ENCODE peak calls at places on chromosomes 11 and 22, in ten cellular contexts. Z is HFFc6; G is GM18507; W is erythroblast; J is GM19239; S is anterior cingulate cortex; K is stimulated activated naive CD8-positive, alpha-beta T cell treated with anti-CD3 and anti-CD28 coated beads, Interleukin-15, amount 100 ng/mL, for 72 hours; F is astrocyte of the spinal cord; U is neuronal stem cell; T is Daoy. X is an unnamed sample.

GRCh38 chr22:32862936-32863661 is 61.6 kb downstream of the TIMP3 start:
- DNase-seq in Z (no peak), G (no peak), W (no peak), J (no peak), S (no peak), K (no peak), F (no peak), U (no peak), T (no peak), X (no peak)

GRCh38 chr22:28783786-28784671 is 11.5 kb downstream of the CCDC117 start:
- DNase-seq in Z (no peak), G (no peak), W (no peak), J (no peak), S (no peak), K (no peak), F (no peak), U (no peak), T (no peak), X (peak)

GRCh38 chr11:14644396-14645246 is 1.0 kb downstream of the PDE3B start:
- DNase-seq in Z (no peak), G (no peak), W (peak), J (no peak), S (peak), K (peak), F (peak), U (peak), T (peak), X (peak)

GRCh38 chr11:5083602-5084001 is 14.2 kb downstream of the OR52E1 start:
- DNase-seq in Z (no peak), G (no peak), W (no peak), J (no peak), S (no peak), K (no peak), F (no peak), U (no peak), T (no peak), X (no peak)

GRCh38 chr11:128456566-128457268 is 130.6 kb downstream of the ETS1 start:
- DNase-seq in Z (no peak), G (no peak), W (no peak), J (no peak), S (no peak), K (peak), F (no peak), U (no peak), T (no peak), X (no peak)

GRCh38 chr11:128235446-128235845 is 351.9 kb downstream of the ETS1 start:
- DNase-seq in Z (no peak), G (no peak), W (no peak), J (no peak), S (no peak), K (no peak), F (peak), U (no peak), T (no peak), X (peak)

GRCh38 chr11:117843666-117844484 is 19.3 kb upstream of the FXYD2 start:
- DNase-seq in Z (peak), G (peak), W (peak), J (peak), S (peak), K (peak), F (peak), U (peak), T (peak), X (peak)

GRCh38 chr11:62444271-62444833 is 25.5 kb downstream of the SCGB1A1 start:
- DNase-seq in Z (peak), G (no peak), W (peak), J (peak), S (peak), K (peak), F (peak), U (no peak), T (peak), X (peak)

GRCh38 chr11:17013548-17014320 is 480 bp downstream of the PLEKHA7 start:
- DNase-seq in Z (no peak), G (no peak), W (no peak), J (peak), S (no peak), K (peak), F (no peak), U (peak), T (peak), X (peak)

GRCh38 chr11:100863080-100863581 is 176.0 kb downstream of the ARHGAP42 start:
- DNase-seq in Z (peak), G (no peak), W (peak), J (no peak), S (no peak), K (no peak), F (peak), U (peak), T (peak), X (peak)

GRCh38 chr11:109697140-109697843 is 275.3 kb downstream of the C11orf87 start:
- DNase-seq in Z (peak), G (no peak), W (peak), J (peak), S (no peak), K (no peak), F (peak), U (peak), T (no peak), X (peak)

GRCh38 chr11:1111545-1112212 is 37.0 kb downstream of the MUC2 start:
- DNase-seq in Z (no peak), G (no peak), W (no peak), J (no peak), S (no peak), K (no peak), F (no peak), U (no peak), T (no peak), X (no peak)

GRCh38 chr11:127888396-127888795 is 699.0 kb downstream of the ETS1 start:
- DNase-seq in Z (no peak), G (no peak), W (no peak), J (no peak), S (no peak), K (no peak), F (no peak), U (no peak), T (no peak), X (peak)

GRCh38 chr11:36469063-36469462 is 41.0 kb downstream of the TRAF6 start:
- DNase-seq in Z (peak), G (no peak), W (peak), J (no peak), S (no peak), K (no peak), F (peak), U (no peak), T (peak), X (peak)

GRCh38 chr11:76602431-76602861 is 68.1 kb downstream of the LRRC32 start:
- DNase-seq in Z (no peak), G (no peak), W (peak), J (no peak), S (no peak), K (no peak), F (no peak), U (no peak), T (peak), X (peak)

GRCh38 chr22:39216143-39216490 is 28.7 kb downstream of the PDGFB start:
- DNase-seq in Z (no peak), G (no peak), W (no peak), J (no peak), S (no peak), K (peak), F (no peak), U (no peak), T (no peak), X (no peak)

GRCh38 chr11:134328433-134328832 is 3.4 kb upstream of the GLB1L2 start:
- DNase-seq in Z (no peak), G (no peak), W (no peak), J (no peak), S (no peak), K (no peak), F (no peak), U (no peak), T (no peak), X (no peak)

GRCh38 chr11:11810764-11811726 is 30.7 kb upstream of the USP47 start:
- DNase-seq in Z (no peak), G (no peak), W (no peak), J (no peak), S (no peak), K (no peak), F (no peak), U (no peak), T (no peak), X (no peak)

GRCh38 chr22:32803020-32803758 is 1.7 kb downstream of the TIMP3 start:
- DNase-seq in Z (peak), G (no peak), W (peak), J (no peak), S (no peak), K (no peak), F (peak), U (no peak), T (peak), X (peak)

GRCh38 chr22:27986459-27986858 is 67.4 kb upstream of the PITPNB start:
- DNase-seq in Z (no peak), G (no peak), W (no peak), J (no peak), S (no peak), K (no peak), F (no peak), U (no peak), T (no peak), X (no peak)

GRCh38 chr22:23058481-23059336 is 11.6 kb upstream of the GNAZ start:
- DNase-seq in Z (no peak), G (no peak), W (no peak), J (no peak), S (no peak), K (peak), F (no peak), U (no peak), T (no peak), X (no peak)

GRCh38 chr11:102560555-102561011 is 30.0 kb upstream of the MMP7 start:
- DNase-seq in Z (peak), G (no peak), W (peak), J (peak), S (no peak), K (no peak), F (peak), U (no peak), T (peak), X (no peak)

GRCh38 chr11:15159085-15159484 is 44.4 kb downstream of the INSC start:
- DNase-seq in Z (peak), G (peak), W (no peak), J (peak), S (no peak), K (no peak), F (peak), U (no peak), T (peak), X (peak)

GRCh38 chr11:61577383-61578118 is 3.3 kb downstream of the SYT7 start:
- DNase-seq in Z (no peak), G (no peak), W (no peak), J (no peak), S (no peak), K (no peak), F (no peak), U (no peak), T (no peak), X (peak)

GRCh38 chr11:81005595-81005994 is 1564.8 kb upstream of the TENM4 start:
- DNase-seq in Z (peak), G (no peak), W (no peak), J (no peak), S (no peak), K (no peak), F (peak), U (no peak), T (peak), X (no peak)

GRCh38 chr11:111253131-111253530 is 7.6 kb downstream of the POU2AF2 start:
- DNase-seq in Z (no peak), G (no peak), W (no peak), J (no peak), S (no peak), K (no peak), F (no peak), U (no peak), T (no peak), X (no peak)

GRCh38 chr11:70246196-70246595 is 24.3 kb upstream of the PPFIA1 start:
- DNase-seq in Z (no peak), G (no peak), W (no peak), J (no peak), S (no peak), K (no peak), F (peak), U (no peak), T (peak), X (no peak)

GRCh38 chr11:129992161-129992944 is 10.3 kb downstream of the PRDM10 start:
- DNase-seq in Z (peak), G (no peak), W (peak), J (no peak), S (no peak), K (peak), F (peak), U (no peak), T (peak), X (peak)

GRCh38 chr22:48751539-48752437 is 1075.9 kb downstream of the BRD1 start:
- DNase-seq in Z (no peak), G (no peak), W (no peak), J (no peak), S (no peak), K (no peak), F (no peak), U (no peak), T (no peak), X (no peak)

GRCh38 chr22:26642465-26643367 is 14.7 kb upstream of the MIAT start:
- DNase-seq in Z (no peak), G (no peak), W (peak), J (no peak), S (no peak), K (peak), F (peak), U (no peak), T (peak), X (peak)

GRCh38 chr11:106925245-106925644 is 93.0 kb downstream of the GUCY1A2 start:
- DNase-seq in Z (peak), G (no peak), W (no peak), J (no peak), S (no peak), K (no peak), F (peak), U (no peak), T (no peak), X (no peak)

GRCh38 chr22:38406617-38407016 is 48.4 kb downstream of the KCNJ4 start:
- DNase-seq in Z (no peak), G (no peak), W (no peak), J (no peak), S (no peak), K (no peak), F (no peak), U (no peak), T (no peak), X (no peak)

GRCh38 chr11:31607914-31608313 is 98.3 kb downstream of the ELP4 start:
- DNase-seq in Z (no peak), G (no peak), W (no peak), J (no peak), S (no peak), K (no peak), F (no peak), U (no peak), T (no peak), X (no peak)

GRCh38 chr11:24513837-24514594 is 17.2 kb downstream of the LUZP2 start:
- DNase-seq in Z (no peak), G (no peak), W (no peak), J (no peak), S (no peak), K (no peak), F (no peak), U (no peak), T (no peak), X (no peak)

GRCh38 chr22:31332010-31332409 is 14.1 kb downstream of the PATZ1 start:
- DNase-seq in Z (no peak), G (no peak), W (no peak), J (no peak), S (peak), K (no peak), F (no peak), U (no peak), T (no peak), X (no peak)

GRCh38 chr11:31254411-31254810 is 115.1 kb downstream of the DCDC1 start:
- DNase-seq in Z (no peak), G (no peak), W (no peak), J (no peak), S (no peak), K (no peak), F (no peak), U (no peak), T (no peak), X (no peak)

X was measured in left kidney.